ENCODE peak calls at places on chromosome 6, in five cellular contexts. X is KG1, T is left kidney, U is aorta, P is AG09319. L is an unnamed sample.

GRCh38 chr6:43271944-43272343 is 26.1 kb upstream of the SLC22A7 start:
- DNase-seq in P (no peak), T (no peak), X (no peak), U (no peak), L (no peak)

GRCh38 chr6:159595173-159595572 is 97.9 kb downstream of the SOD2 start:
- DNase-seq in T (no peak), P (no peak), U (peak), X (no peak), L (no peak)

GRCh38 chr6:168496139-168496840 is 55.3 kb downstream of the SMOC2 start:
- DNase-seq in X (no peak), T (peak), U (no peak), P (no peak), L (no peak)

GRCh38 chr6:77456531-77457248 is 6.6 kb downstream of the HTR1B start:
- DNase-seq in U (peak), P (peak), T (no peak), X (no peak), L (no peak)

GRCh38 chr6:82741325-82741995 is 324.2 kb downstream of the UBE3D start:
- DNase-seq in T (no peak), P (no peak), U (no peak), X (no peak), L (no peak)

GRCh38 chr6:89311853-89312531 is 3.1 kb downstream of the GABRR2 start:
- DNase-seq in U (peak), T (peak), X (no peak), P (no peak), L (peak)

GRCh38 chr6:125041740-125042459 is 79.7 kb downstream of the RNF217 start:
- DNase-seq in P (no peak), X (no peak), T (no peak), U (no peak), L (no peak)

GRCh38 chr6:41986339-41986738 is 44.7 kb upstream of the CCND3 start:
- DNase-seq in U (no peak), X (no peak), T (no peak), P (no peak), L (no peak)

GRCh38 chr6:8238772-8239683 is 136.7 kb upstream of the EEF1E1 start:
- DNase-seq in X (no peak), P (no peak), T (peak), U (no peak), L (no peak)

GRCh38 chr6:34082816-34083215 is 63.1 kb downstream of the GRM4 start:
- DNase-seq in X (no peak), U (no peak), P (no peak), T (no peak), L (no peak)